ENCODE peak calls at places on chromosome 11, in seven cellular contexts. B, K, C, U, P, W and T are unnamed samples.

GRCh38 chr11:35043933-35044332 is 95.0 kb upstream of the CD44 start:
- DNase-seq in K (no peak), W (no peak), P (no peak), B (no peak), U (no peak), C (no peak), T (no peak)

GRCh38 chr11:97890466-97890865 is 1130.3 kb upstream of the CNTN5 start:
- DNase-seq in P (no peak), C (no peak), U (no peak), W (no peak), B (no peak), K (no peak), T (no peak)

GRCh38 chr11:59182457-59183151 is 10.7 kb downstream of the DTX4 start:
- DNase-seq in C (no peak), P (no peak), W (no peak), U (peak; percentile 29), B (peak; percentile 32), K (no peak), T (peak; percentile 23)

GRCh38 chr11:79045811-79046304 is 395.0 kb downstream of the TENM4 start:
- DNase-seq in K (no peak), U (no peak), W (no peak), P (no peak), B (no peak), C (peak; percentile 58), T (no peak)

GRCh38 chr11:71342951-71343827 is 90.8 kb upstream of the SHANK2 start:
- DNase-seq in K (peak; percentile 40), U (peak; percentile 67), W (no peak), P (peak; percentile 50), C (peak; percentile 15), B (peak; percentile 77), T (peak; percentile 82)

GRCh38 chr11:130904380-130904779 is 11.9 kb downstream of the SNX19 start:
- DNase-seq in K (no peak), W (no peak), B (no peak), C (no peak), U (no peak), P (no peak), T (no peak)

GRCh38 chr11:56307836-56308235 is 7.1 kb upstream of the OR8K3 start:
- DNase-seq in P (no peak), B (no peak), W (no peak), K (no peak), U (no peak), C (no peak), T (no peak)

GRCh38 chr11:42043312-42043711 is 583.9 kb upstream of the LRRC4C start:
- DNase-seq in W (no peak), P (no peak), K (no peak), C (no peak), U (no peak), B (no peak), T (no peak)

GRCh38 chr11:34234086-34234740 is 123.6 kb downstream of the ABTB2 start:
- DNase-seq in K (peak; percentile 64), C (peak; percentile 78), B (no peak), P (peak; percentile 69), U (peak; percentile 49), W (peak; percentile 88), T (no peak)

GRCh38 chr11:62839050-62840015 is at the start of gene WDR74:
- DNase-seq in K (peak; percentile 80), C (peak; percentile 92), W (peak; percentile 93), B (peak; percentile 91), P (peak; percentile 73), U (peak; percentile 82), T (peak; percentile 84)

GRCh38 chr11:119772581-119772980 is 43.6 kb upstream of the NECTIN1 start:
- DNase-seq in U (no peak), C (no peak), K (no peak), P (no peak), W (no peak), B (no peak), T (no peak)
- TF ChIP-seq CEBPB in U (no peak), C (no peak), K (no peak), P (no peak), W (no peak), B (no peak), T (no peak)

DNA sequence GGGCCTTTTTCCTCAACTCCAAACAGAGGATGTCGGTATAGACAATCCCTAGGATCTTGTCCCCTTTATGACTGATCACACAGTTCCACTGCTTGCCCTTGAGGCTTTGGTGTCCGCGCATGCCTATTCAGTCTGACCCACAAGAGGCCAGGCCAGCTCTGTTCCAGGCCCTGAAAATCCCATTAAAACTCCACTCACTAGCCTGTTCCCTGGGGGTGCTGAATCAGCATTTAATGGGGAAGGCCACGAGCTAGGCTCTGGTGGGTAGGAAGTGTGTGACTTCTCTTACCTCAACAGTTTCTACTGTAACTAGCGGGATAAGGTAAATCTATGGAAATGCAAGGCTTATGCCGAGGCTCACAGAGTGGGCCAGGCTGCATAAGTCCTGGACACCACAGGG is 117.7 kb downstream of the PTPRJ start:
- DNase-seq in U (no peak), C (no peak), K (no peak), W (no peak), B (no peak), P (no peak), T (no peak)
- TF ChIP-seq CEBPB in U (no peak), C (no peak), K (no peak), W (no peak), B (no peak), P (no peak), T (no peak)

GRCh38 chr11:119193001-119193400 is 7.7 kb downstream of the NHERF4 start:
- DNase-seq in W (no peak), U (no peak), B (no peak), C (no peak), P (no peak), K (no peak), T (no peak)
- TF ChIP-seq CEBPB in W (no peak), U (no peak), B (no peak), C (no peak), P (no peak), K (no peak), T (no peak)

DNA sequence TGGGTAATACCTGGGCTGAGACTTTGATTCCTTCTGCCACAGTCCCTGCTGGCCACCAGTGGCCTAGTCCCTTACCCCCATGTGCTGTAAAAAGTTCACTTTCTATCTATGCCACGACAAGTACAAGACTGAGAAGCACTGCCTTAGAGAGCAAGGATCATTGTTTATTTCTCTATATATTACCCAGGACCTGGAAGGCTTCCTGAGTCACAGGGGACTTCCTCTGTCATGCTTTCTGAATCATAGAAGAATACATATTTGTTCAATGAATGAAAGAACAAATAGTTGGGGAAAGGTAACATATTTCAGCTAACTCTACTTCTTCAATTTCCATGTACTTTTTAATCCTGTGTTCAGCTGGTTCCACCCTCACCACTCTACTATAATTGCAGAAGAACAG is 5.5 kb upstream of the SYT9 start:
- DNase-seq in P (no peak), U (no peak), K (no peak), W (no peak), B (no peak), C (no peak), T (no peak)
- TF ChIP-seq CEBPB in P (no peak), U (no peak), K (no peak), W (no peak), B (no peak), C (no peak), T (no peak)

GRCh38 chr11:19594326-19594725 is 118.3 kb upstream of the NAV2 start:
- DNase-seq in W (no peak), B (no peak), C (peak; percentile 50), P (no peak), U (no peak), K (no peak), T (no peak)

GRCh38 chr11:19595499-19595839 is 117.2 kb upstream of the NAV2 start:
- DNase-seq in C (no peak), B (no peak), P (no peak), W (no peak), U (no peak), K (no peak), T (no peak)

GRCh38 chr11:19597194-19597593 is 115.4 kb upstream of the NAV2 start:
- DNase-seq in W (no peak), U (no peak), B (no peak), K (no peak), C (peak; percentile 85), P (no peak), T (no peak)

GRCh38 chr11:19597876-19598275 is 114.8 kb upstream of the NAV2 start:
- DNase-seq in C (no peak), B (no peak), K (no peak), U (no peak), P (no peak), W (no peak), T (no peak)

GRCh38 chr11:19595840-19596751 is 116.5 kb upstream of the NAV2 start:
- DNase-seq in W (no peak), U (no peak), B (no peak), K (no peak), P (no peak), C (peak; percentile 90), T (peak; percentile 11)
- TF ChIP-seq CEBPB in W (no peak), U (no peak), B (no peak), K (no peak), P (no peak), C (peak; percentile 78), T (no peak)

GRCh38 chr11:20131744-20132666 is 28.3 kb downstream of the DBX1 start:
- DNase-seq in K (no peak), U (peak; percentile 70), P (no peak), W (no peak), B (peak; percentile 35), C (peak; percentile 55), T (peak; percentile 74)
- TF ChIP-seq CEBPB in K (no peak), U (no peak), P (no peak), W (no peak), B (no peak), C (no peak), T (no peak)

GRCh38 chr11:112294688-112295340 is 34.2 kb upstream of the PLET1 start:
- DNase-seq in P (no peak), C (no peak), W (no peak), U (no peak), K (no peak), B (no peak), T (no peak)
- TF ChIP-seq CEBPB in P (no peak), C (no peak), W (no peak), U (no peak), K (no peak), B (no peak), T (no peak)